ENCODE peak calls at places on chromosome 12, in five cellular contexts. Y is K562, B is HepG2, W is H1, M is A549. R is an unnamed sample.

GRCh38 chr12:90991952-90992465 is 12.8 kb downstream of the EPYC start:
- DNase-seq in Y (no peak), B (no peak), W (no peak), M (no peak), R (no peak)

GRCh38 chr12:96247567-96247962 is 53.4 kb downstream of the ELK3 start:
- DNase-seq in Y (no peak), B (no peak), W (no peak), M (peak), R (no peak)

GRCh38 chr12:11545438-11546330 is 103.8 kb upstream of the ETV6 start:
- DNase-seq in Y (no peak), B (no peak), W (no peak), M (no peak), R (peak)

GRCh38 chr12:106114084-106115068 is 24.4 kb downstream of the NUAK1 start:
- DNase-seq in Y (no peak), B (no peak), W (no peak), M (peak), R (no peak)

GRCh38 chr12:56206373-56207166 is 15.2 kb downstream of the RNF41 start:
- DNase-seq in Y (peak), B (peak), W (no peak), M (peak), R (peak)

GRCh38 chr12:3226285-3226684 is 149.1 kb downstream of the TSPAN9 start:
- DNase-seq in Y (no peak), B (no peak), W (no peak), M (no peak), R (no peak)

GRCh38 chr12:65999564-66000280 is 130.8 kb downstream of the LLPH start:
- DNase-seq in Y (no peak), B (no peak), W (no peak), M (no peak), R (no peak)

GRCh38 chr12:124559182-124560017 is 8.0 kb downstream of the NCOR2 start:
- DNase-seq in Y (no peak), B (no peak), W (no peak), M (no peak), R (no peak)

GRCh38 chr12:24850486-24850885 is 98.4 kb downstream of the BCAT1 start:
- DNase-seq in Y (no peak), B (no peak), W (no peak), M (no peak), R (peak)

GRCh38 chr12:45292486-45293195 is 76.7 kb downstream of the ANO6 start:
- DNase-seq in Y (no peak), B (no peak), W (no peak), M (no peak), R (no peak)

GRCh38 chr12:38053655-38054464 is 262.7 kb upstream of the ALG10B start:
- DNase-seq in Y (peak), B (peak), W (no peak), M (peak), R (no peak)

GRCh38 chr12:102095677-102096263 is 24.1 kb downstream of the NUP37 start:
- DNase-seq in Y (peak), B (peak), W (no peak), M (peak), R (peak)

GRCh38 chr12:93892431-93893210 is 215.4 kb downstream of the CRADD start:
- DNase-seq in Y (no peak), B (no peak), W (no peak), M (no peak), R (no peak)

GRCh38 chr12:62282375-62282774 is 22.2 kb downstream of the USP15 start:
- DNase-seq in Y (no peak), B (no peak), W (no peak), M (no peak), R (no peak)

GRCh38 chr12:92503029-92503931 is 199.5 kb upstream of the PLEKHG7 start:
- DNase-seq in Y (no peak), B (peak), W (no peak), M (no peak), R (no peak)

GRCh38 chr12:116299548-116300150 is 22.2 kb upstream of the MED13L start:
- DNase-seq in Y (no peak), B (no peak), W (no peak), M (no peak), R (no peak)

GRCh38 chr12:116303929-116304328 is 26.4 kb upstream of the MED13L start:
- DNase-seq in Y (no peak), B (no peak), W (no peak), M (no peak), R (no peak)

GRCh38 chr12:116302200-116303075 is 24.9 kb upstream of the MED13L start:
- DNase-seq in Y (no peak), B (no peak), W (no peak), M (no peak), R (no peak)

GRCh38 chr12:116304621-116305020 is 27.1 kb upstream of the MED13L start:
- DNase-seq in Y (no peak), B (no peak), W (no peak), M (no peak), R (no peak)

GRCh38 chr12:116303076-116303465 is 25.6 kb upstream of the MED13L start:
- DNase-seq in Y (peak), B (no peak), W (no peak), M (no peak), R (no peak)
- H3K4me2 ChIP-seq in Y (no peak), B (no peak), W (no peak), M (no peak), R (no peak)

DNA sequence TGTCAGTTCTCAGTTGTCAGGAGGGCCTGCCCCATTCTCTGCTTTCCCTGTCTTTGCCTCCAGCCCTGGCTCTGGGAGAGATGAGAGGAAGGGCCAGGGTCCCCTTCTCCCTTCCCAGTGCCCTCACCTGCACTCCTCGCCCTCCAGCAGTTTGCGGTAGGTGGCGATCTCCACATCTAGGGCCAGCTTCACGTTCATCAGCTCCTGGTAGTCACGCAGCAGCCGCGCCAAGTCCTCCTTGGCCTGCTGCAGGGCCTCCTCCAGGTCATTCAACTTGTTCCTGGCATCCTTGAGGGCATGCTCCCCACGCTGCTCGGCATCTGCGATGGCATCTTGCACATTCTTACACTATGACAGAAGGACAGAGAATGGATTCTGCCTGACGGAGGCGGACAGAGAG is 5.4 kb downstream of the KRT2 start:
- DNase-seq in Y (no peak), B (no peak), W (no peak), M (no peak), R (no peak)
- TF ChIP-seq JUN in Y (no peak), B (no peak), W (no peak), M (no peak), R (no peak)

GRCh38 chr12:118127867-118128266 is 8.1 kb upstream of the PEBP1 start:
- DNase-seq in Y (no peak), B (no peak), W (no peak), M (no peak), R (no peak)

GRCh38 chr12:118124333-118124874 is 11.5 kb upstream of the PEBP1 start:
- DNase-seq in Y (no peak), B (peak), W (no peak), M (no peak), R (no peak)

GRCh38 chr12:118122264-118122663 is 13.7 kb upstream of the PEBP1 start:
- DNase-seq in Y (no peak), B (no peak), W (no peak), M (no peak), R (no peak)

GRCh38 chr12:118126119-118126757 is 9.7 kb upstream of the PEBP1 start:
- DNase-seq in Y (no peak), B (peak), W (no peak), M (no peak), R (no peak)

GRCh38 chr12:118125743-118126118 is 10.2 kb upstream of the PEBP1 start:
- DNase-seq in Y (no peak), B (no peak), W (no peak), M (no peak), R (no peak)
- H3K4me2 ChIP-seq in Y (no peak), B (peak), W (no peak), M (no peak), R (no peak)

DNA sequence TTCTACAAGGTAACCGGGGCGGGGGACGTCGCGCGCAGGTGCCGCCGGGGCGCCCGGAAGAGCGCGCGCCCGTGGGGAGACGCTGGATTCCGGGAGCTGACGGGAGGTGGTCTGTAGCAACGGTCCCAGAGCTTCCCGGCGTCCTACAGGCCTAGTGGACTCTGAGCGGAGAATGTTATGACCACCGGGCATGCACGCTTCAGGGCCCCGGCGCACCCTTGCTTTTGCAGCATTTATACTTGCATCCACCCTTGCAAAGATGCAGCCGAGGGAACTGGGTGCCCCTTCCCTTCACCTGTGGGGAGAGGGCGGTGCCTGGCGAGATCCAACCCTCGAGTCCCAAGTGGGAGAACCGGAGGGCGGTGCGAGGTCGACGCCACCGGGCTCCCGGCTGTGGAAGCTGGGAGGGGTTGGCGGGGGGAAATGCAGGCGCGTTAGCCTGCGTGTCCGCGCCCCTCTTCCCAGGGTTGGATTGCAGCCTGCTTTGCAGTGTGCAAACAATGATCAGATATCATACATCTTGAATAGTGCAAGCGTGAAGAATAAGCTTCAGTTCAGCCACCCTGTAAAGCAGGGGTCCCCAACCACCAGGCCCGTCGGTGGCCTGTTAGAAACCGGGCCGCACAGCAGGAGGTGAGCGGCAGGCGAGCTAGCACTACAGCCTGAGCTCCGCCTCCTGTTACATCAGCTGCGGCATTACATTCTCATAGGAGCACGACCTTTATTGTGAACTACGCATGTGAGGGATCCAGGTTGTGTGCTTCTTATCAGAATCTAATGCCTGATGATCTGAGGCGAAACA is 576 bp downstream of the ERP29 start:
- DNase-seq in Y (peak), B (peak), W (peak), M (peak), R (peak)
- TF ChIP-seq JUN in Y (no peak), B (peak), W (no peak), M (peak), R (no peak)

GRCh38 chr12:94983321-94983720 is 20.2 kb downstream of the NDUFA12 start:
- DNase-seq in Y (no peak), B (no peak), W (no peak), M (no peak), R (no peak)
- H3K4me2 ChIP-seq in Y (no peak), B (no peak), W (no peak), M (no peak), R (no peak)

GRCh38 chr12:26135010-26135420 is 10.2 kb upstream of the BHLHE41 start:
- DNase-seq in Y (no peak), B (no peak), W (no peak), M (no peak), R (no peak)
- TF ChIP-seq JUN in Y (no peak), B (no peak), W (no peak), M (no peak), R (no peak)

GRCh38 chr12:71438670-71439361 is 782 bp upstream of the LGR5 start:
- DNase-seq in Y (no peak), B (peak), W (no peak), M (peak), R (peak)
- H3K4me2 ChIP-seq in Y (no peak), B (peak), W (peak), M (peak), R (peak)